ENCODE peak calls at places on chromosomes 2 and 18, in eight cellular contexts. V is right lobe of liver, M is ascending aorta, K is cardiac muscle cell, S is GM23338, Q is mammary epithelial cell, A is body of pancreas, R is lung. J is an unnamed sample.

GRCh38 chr2:149160701-149161217 is 122.3 kb downstream of the LYPD6B start:
- DNase-seq in K (peak), M (no peak), V (no peak), S (no peak), A (no peak), R (no peak), Q (no peak), J (peak)

GRCh38 chr18:73639788-73640187 is 507.8 kb downstream of the FBXO15 start:
- DNase-seq in A (no peak), R (no peak), V (no peak), M (no peak), K (no peak), Q (no peak), S (no peak), J (no peak)

GRCh38 chr2:10305254-10305635 is 2.5 kb downstream of the HPCAL1 start:
- DNase-seq in A (no peak), K (no peak), Q (no peak), S (no peak), V (no peak), R (no peak), M (no peak), J (no peak)

GRCh38 chr2:150011336-150011735 is 423.8 kb upstream of the MMADHC start:
- DNase-seq in K (peak), M (no peak), R (no peak), S (no peak), V (no peak), A (no peak), Q (no peak), J (no peak)

GRCh38 chr2:113407446-113408099 is 29.9 kb upstream of the ZNG1B start:
- DNase-seq in R (no peak), S (peak), A (no peak), K (peak), Q (peak), M (no peak), V (no peak), J (peak)

GRCh38 chr2:10097352-10098148 is 17.3 kb upstream of the CYS1 start:
- DNase-seq in M (no peak), K (peak), V (peak), A (peak), Q (peak), R (peak), S (peak), J (peak)

GRCh38 chr2:127641846-127642510 is 4.0 kb upstream of the GPR17 start:
- DNase-seq in S (no peak), V (no peak), M (no peak), A (no peak), Q (no peak), R (no peak), K (no peak), J (no peak)

GRCh38 chr18:79928563-79928960 is 22.9 kb downstream of the SLC66A2 start:
- DNase-seq in M (no peak), A (no peak), R (no peak), V (peak), Q (no peak), K (no peak), S (no peak), J (no peak)

GRCh38 chr18:23538870-23539269 is 35.6 kb downstream of the RMC1 start:
- DNase-seq in A (no peak), R (no peak), M (no peak), V (no peak), K (peak), Q (no peak), S (no peak), J (no peak)

GRCh38 chr2:205270689-205271088 is 411.6 kb upstream of the NRP2 start:
- DNase-seq in S (no peak), V (no peak), Q (peak), M (no peak), A (no peak), R (no peak), K (peak), J (peak)

GRCh38 chr2:119421731-119422130 is 9.9 kb upstream of the TMEM37 start:
- DNase-seq in A (no peak), M (no peak), V (no peak), R (no peak), Q (no peak), K (no peak), S (no peak), J (no peak)

GRCh38 chr2:100119235-100119634 is 23.2 kb downstream of the AFF3 start:
- DNase-seq in Q (no peak), R (no peak), V (no peak), M (no peak), K (no peak), A (no peak), S (peak), J (no peak)

GRCh38 chr2:225293638-225294037 is 105.9 kb upstream of the NYAP2 start:
- DNase-seq in R (no peak), S (no peak), K (no peak), Q (no peak), M (no peak), V (no peak), A (no peak), J (no peak)

GRCh38 chr18:40124107-40124506 is 1830.9 kb upstream of the PIK3C3 start:
- DNase-seq in M (no peak), V (no peak), K (peak), S (no peak), Q (peak), R (no peak), A (no peak), J (peak)

GRCh38 chr2:37984589-37984988 is 59.5 kb downstream of the RMDN2 start:
- DNase-seq in V (no peak), R (no peak), S (peak), Q (no peak), K (peak), A (no peak), M (no peak), J (peak)

GRCh38 chr2:68727698-68728375 is 6.8 kb upstream of the ARHGAP25 start:
- DNase-seq in M (no peak), V (no peak), R (no peak), A (no peak), Q (no peak), K (no peak), S (no peak), J (peak)

GRCh38 chr2:237581751-237582746 is 8.5 kb downstream of the RAB17 start:
- DNase-seq in R (peak), S (no peak), M (no peak), V (peak), K (peak), A (peak), Q (no peak), J (peak)

GRCh38 chr2:1787799-1788477 is 43.6 kb upstream of the PXDN start:
- DNase-seq in S (no peak), K (no peak), R (no peak), A (peak), V (no peak), M (no peak), Q (no peak), J (no peak)

GRCh38 chr18:8084160-8084559 is 517.0 kb downstream of the PTPRM start:
- DNase-seq in K (peak), R (no peak), Q (peak), A (peak), V (no peak), M (no peak), S (peak), J (peak)

GRCh38 chr2:100895934-100896685 is 76.2 kb downstream of the NPAS2 start:
- DNase-seq in V (no peak), A (no peak), K (no peak), M (no peak), R (no peak), Q (no peak), S (no peak), J (no peak)

GRCh38 chr2:51000849-51001617 is 30.9 kb downstream of the NRXN1 start:
- DNase-seq in V (no peak), S (peak), R (no peak), K (no peak), M (no peak), A (no peak), Q (no peak), J (no peak)

GRCh38 chr18:50396005-50396404 is 21.2 kb downstream of the SKA1 start:
- DNase-seq in A (no peak), S (no peak), Q (no peak), M (no peak), R (no peak), K (no peak), V (no peak), J (no peak)

GRCh38 chr18:5488844-5489243 is 55.0 kb downstream of the EPB41L3 start:
- DNase-seq in M (no peak), A (no peak), S (peak), K (peak), Q (no peak), R (no peak), V (no peak), J (no peak)

GRCh38 chr2:218891275-218892135 is 10.9 kb downstream of the WNT10A start:
- DNase-seq in A (no peak), R (no peak), S (no peak), K (no peak), M (no peak), V (no peak), Q (no peak), J (no peak)

GRCh38 chr18:22640281-22640842 is 222.6 kb upstream of the CTAGE1 start:
- DNase-seq in K (no peak), A (no peak), V (no peak), S (no peak), R (no peak), M (no peak), Q (peak), J (no peak)

GRCh38 chr2:135916232-135916631 is 40.0 kb upstream of the MCM6 start:
- DNase-seq in R (no peak), M (no peak), V (no peak), S (peak), A (no peak), K (peak), Q (peak), J (peak)

GRCh38 chr2:149089068-149089467 is 50.6 kb downstream of the LYPD6B start:
- DNase-seq in S (no peak), Q (no peak), V (no peak), M (no peak), R (no peak), A (no peak), K (no peak), J (peak)

GRCh38 chr18:63272638-63273037 is 46.9 kb downstream of the BCL2 start:
- DNase-seq in S (no peak), A (no peak), M (no peak), Q (no peak), K (no peak), R (no peak), V (no peak), J (no peak)

GRCh38 chr2:38037757-38038615 is 38.0 kb downstream of the CYP1B1 start:
- DNase-seq in V (no peak), R (no peak), S (peak), Q (peak), K (peak), M (no peak), A (no peak), J (peak)

DNA sequence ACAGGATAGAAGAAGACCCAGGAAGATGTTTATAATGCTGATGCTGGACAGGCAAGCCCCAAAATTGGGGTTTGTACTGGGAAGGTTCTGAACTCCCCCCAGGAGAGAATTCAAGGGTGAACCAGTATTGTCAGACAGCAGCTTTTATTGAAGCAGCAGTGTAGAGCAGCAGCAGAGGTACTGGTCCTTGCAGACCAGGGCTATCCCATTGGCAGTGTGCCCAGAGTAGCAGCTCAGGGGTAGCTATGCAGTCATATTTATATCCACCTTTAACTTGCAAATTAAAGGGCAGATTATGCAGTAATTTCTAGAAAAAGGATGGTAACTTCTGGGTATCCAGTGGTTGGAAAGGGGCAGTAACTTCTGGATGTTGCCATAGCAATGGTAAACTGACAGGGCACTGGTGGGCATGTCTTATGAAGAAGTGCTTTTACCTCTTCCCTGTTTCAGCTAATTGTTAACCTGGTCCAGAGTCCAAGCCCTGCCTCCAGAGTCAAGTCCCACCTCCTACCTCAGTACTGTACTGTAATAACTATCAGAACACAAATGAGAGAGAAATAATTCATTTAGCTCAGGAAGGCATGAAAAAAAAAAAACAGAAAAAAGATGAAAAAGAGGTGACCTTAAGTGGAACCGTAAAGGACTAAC is 236.9 kb downstream of the ZNF804A start:
- DNase-seq in A (no peak), R (no peak), V (no peak), S (no peak), K (peak), M (no peak), Q (no peak), J (peak)
- TF ChIP-seq CTCF in A (no peak), R (no peak), V (no peak), S (no peak), K (no peak), M (no peak), Q (no peak), J (no peak)

DNA sequence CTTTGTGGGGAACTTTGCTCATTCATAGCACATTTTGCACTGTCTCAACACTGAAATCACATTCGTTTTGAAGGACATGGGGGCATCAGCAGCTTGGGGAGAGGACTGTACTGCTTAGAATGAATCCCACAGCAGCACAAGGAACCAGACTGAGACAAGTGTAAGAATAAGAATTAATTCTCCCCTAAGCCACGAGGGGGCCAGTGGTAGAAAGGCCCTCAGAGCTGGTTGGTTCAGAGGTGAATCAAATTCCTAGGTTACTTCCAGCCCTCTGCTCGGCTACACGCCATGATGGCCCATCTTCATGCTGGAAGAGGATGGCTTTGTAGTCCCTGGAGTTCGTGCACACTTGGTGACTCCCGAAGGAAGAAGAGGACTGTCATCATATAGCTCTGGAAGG is 12.0 kb upstream of the MC5R start:
- DNase-seq in S (peak), V (no peak), M (no peak), Q (no peak), A (no peak), R (no peak), K (no peak), J (peak)
- TF ChIP-seq CTCF in S (peak), V (no peak), M (no peak), Q (peak), A (no peak), R (no peak), K (no peak), J (peak)

GRCh38 chr2:184530239-184530638 is 68.1 kb upstream of the ZNF804A start:
- DNase-seq in K (no peak), Q (no peak), S (no peak), M (no peak), V (peak), A (peak), R (no peak), J (no peak)
- TF ChIP-seq CTCF in K (no peak), Q (no peak), S (no peak), M (no peak), V (no peak), A (no peak), R (no peak), J (no peak)

DNA sequence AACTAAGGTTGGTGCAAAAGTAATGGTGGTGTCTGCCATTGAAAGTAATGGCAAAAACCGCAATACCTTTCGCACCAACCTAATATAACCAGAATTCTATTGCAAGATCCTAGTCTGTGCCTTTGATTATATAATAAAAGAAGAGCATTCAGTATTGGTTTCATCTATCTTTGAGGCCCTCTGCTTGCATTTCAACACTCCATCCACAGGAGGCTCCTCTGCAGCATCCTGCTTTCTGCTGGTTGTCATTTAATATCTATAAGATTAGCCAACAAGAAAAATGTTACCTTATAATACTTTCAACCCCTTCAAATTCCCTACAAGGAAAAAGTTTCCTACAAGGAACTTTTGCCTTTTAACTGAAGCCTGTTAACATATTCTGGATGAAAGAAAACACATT is 139.2 kb downstream of the CDCA7 start:
- DNase-seq in Q (no peak), A (no peak), V (no peak), K (no peak), S (peak), R (no peak), M (no peak), J (peak)
- TF ChIP-seq CTCF in Q (no peak), A (no peak), V (no peak), K (no peak), S (no peak), R (no peak), M (no peak), J (peak)

GRCh38 chr2:197055045-197055444 is 128.5 kb upstream of the PGAP1 start:
- DNase-seq in A (no peak), R (no peak), S (no peak), K (no peak), V (no peak), Q (no peak), M (no peak), J (no peak)

GRCh38 chr2:197058777-197059176 is 132.3 kb upstream of the PGAP1 start:
- DNase-seq in V (no peak), K (no peak), M (no peak), Q (no peak), S (no peak), A (no peak), R (no peak), J (no peak)

GRCh38 chr2:197054437-197054836 is 127.9 kb upstream of the PGAP1 start:
- DNase-seq in M (no peak), A (no peak), Q (peak), R (no peak), S (no peak), V (no peak), K (no peak), J (peak)

GRCh38 chr2:197059498-197059897 is 133.0 kb upstream of the PGAP1 start:
- DNase-seq in M (no peak), V (no peak), S (no peak), R (no peak), K (no peak), A (no peak), Q (no peak), J (no peak)

GRCh38 chr2:197057946-197058345 is 131.4 kb upstream of the PGAP1 start:
- DNase-seq in M (no peak), A (no peak), R (no peak), Q (no peak), S (no peak), V (no peak), K (peak), J (no peak)
- TF ChIP-seq CTCF in M (no peak), A (no peak), R (no peak), Q (no peak), S (no peak), V (no peak), K (no peak), J (no peak)